ENCODE peak calls at places on chromosomes 5 and 9, in ten cellular contexts. C is left cardiac atrium; I is activated B cell treated with CpG ODN at 0.5 μM for 24 hours; W is IMR-90; T is mesothelial cell of epicardium; U is effector memory CD8-positive, alpha-beta T cell; M is choroid plexus epithelial cell; L is A172; Q is epithelial cell of proximal tubule; D is astrocyte. P is an unnamed sample.

GRCh38 chr9:84949258-84949657 is 279.7 kb downstream of the NTRK2 start:
- DNase-seq in M (no peak), Q (no peak), I (no peak), W (no peak), D (no peak), T (no peak), U (no peak), C (no peak), L (no peak), P (no peak)

GRCh38 chr9:115341401-115341800 is 223.4 kb upstream of the TNC start:
- DNase-seq in C (peak), I (no peak), Q (no peak), T (no peak), M (no peak), U (no peak), W (no peak), L (no peak), D (no peak), P (peak)

GRCh38 chr9:133246507-133247390 is 28.3 kb downstream of the ABO start:
- DNase-seq in I (no peak), D (no peak), U (no peak), W (no peak), C (no peak), L (no peak), T (no peak), Q (no peak), M (no peak), P (no peak)

GRCh38 chr5:111762895-111763294 is 5.9 kb upstream of the NREP start:
- DNase-seq in C (no peak), U (no peak), Q (no peak), M (peak), L (no peak), T (no peak), I (no peak), W (peak), D (peak), P (no peak)

GRCh38 chr5:64839936-64840335 is 71.2 kb downstream of the CWC27 start:
- DNase-seq in L (no peak), C (no peak), U (no peak), M (no peak), D (no peak), W (no peak), I (no peak), T (no peak), Q (no peak), P (peak)

GRCh38 chr9:107894572-107895261 is 405.1 kb upstream of the KLF4 start:
- DNase-seq in Q (no peak), L (no peak), T (peak), U (no peak), C (no peak), W (peak), D (no peak), I (no peak), M (no peak), P (peak)

GRCh38 chr9:133993635-133994253 is 1.6 kb upstream of the VAV2 start:
- DNase-seq in U (no peak), Q (no peak), W (no peak), M (no peak), L (no peak), D (no peak), T (no peak), I (no peak), C (no peak), P (no peak)

GRCh38 chr9:123929177-123929869 is 603 bp downstream of the DENND1A start:
- DNase-seq in I (no peak), W (no peak), U (no peak), Q (no peak), D (no peak), T (no peak), L (no peak), M (no peak), C (no peak), P (no peak)

GRCh38 chr5:69213513-69214215 is 21.0 kb upstream of the CDK7 start:
- DNase-seq in L (peak), C (no peak), M (peak), U (no peak), D (peak), Q (no peak), I (no peak), T (no peak), W (peak), P (peak)

GRCh38 chr5:31962321-31962720 is 211.8 kb downstream of the GOLPH3 start:
- DNase-seq in C (peak), W (no peak), Q (no peak), T (no peak), D (no peak), L (no peak), U (no peak), M (peak), I (no peak), P (no peak)

GRCh38 chr5:96743065-96743768 is 64.5 kb downstream of the ERAP1 start:
- DNase-seq in U (no peak), C (peak), D (peak), M (peak), T (no peak), W (peak), Q (no peak), I (no peak), L (peak), P (peak)

GRCh38 chr5:143987751-143988560 is 176.0 kb downstream of the HMHB1 start:
- DNase-seq in C (no peak), Q (no peak), L (no peak), I (no peak), D (no peak), M (no peak), W (peak), T (no peak), U (no peak), P (no peak)

GRCh38 chr5:88675758-88676636 is 207.0 kb downstream of the MEF2C start:
- DNase-seq in U (no peak), T (no peak), C (no peak), W (peak), L (peak), M (no peak), Q (no peak), I (no peak), D (peak), P (no peak)

GRCh38 chr5:35409361-35409760 is 179.1 kb upstream of the PRLR start:
- DNase-seq in Q (no peak), M (no peak), I (no peak), T (no peak), D (no peak), W (no peak), C (no peak), L (no peak), U (no peak), P (no peak)

GRCh38 chr9:69542942-69543704 is 129.0 kb downstream of the APBA1 start:
- DNase-seq in U (no peak), D (no peak), L (peak), I (no peak), Q (no peak), W (no peak), C (no peak), T (no peak), M (peak), P (peak)

GRCh38 chr5:1973391-1974013 is 90.8 kb upstream of the IRX4 start:
- DNase-seq in M (no peak), W (no peak), I (no peak), Q (no peak), T (no peak), U (no peak), D (no peak), L (peak), C (no peak), P (no peak)

GRCh38 chr5:173331956-173332479 is 3.8 kb upstream of the STC2 start:
- DNase-seq in D (peak), M (peak), Q (no peak), U (peak), T (peak), L (peak), I (peak), C (peak), W (peak), P (peak)

GRCh38 chr5:25301836-25302235 is 657.1 kb upstream of the CDH10 start:
- DNase-seq in D (no peak), U (no peak), C (no peak), W (no peak), M (no peak), Q (no peak), T (no peak), I (no peak), L (no peak), P (no peak)

GRCh38 chr5:35282805-35283204 is 52.5 kb upstream of the PRLR start:
- DNase-seq in M (no peak), U (no peak), Q (no peak), L (no peak), I (no peak), W (no peak), T (no peak), C (no peak), D (no peak), P (no peak)

GRCh38 chr9:133075925-133076324 is 14.1 kb downstream of the CEL start:
- DNase-seq in L (peak), D (peak), M (peak), I (no peak), U (no peak), C (no peak), T (no peak), W (peak), Q (peak), P (peak)

GRCh38 chr9:95533996-95534680 is 17.4 kb upstream of the PTCH1 start:
- DNase-seq in I (no peak), M (no peak), W (no peak), Q (no peak), L (no peak), C (no peak), U (no peak), T (no peak), D (no peak), P (no peak)

GRCh38 chr5:102866315-102866693 is 111.2 kb downstream of the PAM start:
- DNase-seq in U (no peak), D (no peak), L (peak), T (no peak), I (no peak), W (peak), Q (no peak), C (no peak), M (peak), P (peak)

GRCh38 chr5:2686296-2686695 is 65.2 kb downstream of the IRX2 start:
- DNase-seq in Q (no peak), M (no peak), T (no peak), I (no peak), W (no peak), U (no peak), D (peak), C (no peak), L (no peak), P (no peak)

GRCh38 chr9:136697821-136698526 is 10.7 kb upstream of the AGPAT2 start:
- DNase-seq in I (no peak), D (no peak), L (no peak), M (no peak), W (no peak), Q (no peak), C (no peak), T (no peak), U (no peak), P (no peak)

GRCh38 chr5:125117556-125117955 is 371.1 kb upstream of the ZNF608 start:
- DNase-seq in C (no peak), M (no peak), U (no peak), D (peak), W (peak), L (no peak), T (no peak), I (no peak), Q (no peak), P (no peak)

GRCh38 chr9:28600226-28600625 is 1026.9 kb upstream of the C9orf72 start:
- DNase-seq in C (no peak), M (no peak), W (no peak), T (no peak), D (no peak), Q (no peak), U (no peak), L (no peak), I (no peak), P (no peak)

P was measured in fibroblast of the aortic adventitia.